ENCODE peak calls at places on chromosomes 2 and 18, in ten cellular contexts. H is activated effector memory CD4-positive, alpha-beta T cell treated with anti-CD3 and anti-CD28 coated beads, Interleukin-2, amount 50 U/mL, for 16 hours; S is NCI-H446 treated with DMSO at 0.1 percent for 48 hours; J is stimulated activated CD8-positive, alpha-beta memory T cell treated with anti-CD3 and anti-CD28 coated beads, Interleukin-4, amount 100 ng/mL, for 4 hours; L is NCI-H1417; A is DMS 273 treated with DMSO at 0.1 percent for 48 hours; U is MM.1S; K is NCI-H345; R is stimulated activated CD4-positive, alpha-beta T cell treated with anti-CD3 and anti-CD28 coated beads, Interleukin-15, amount 100 ng/mL, for 24 hours; W is AG09309. C is an unnamed sample.

GRCh38 chr2:88342749-88343148 is 109.7 kb downstream of the FOXI3 start:
- DNase-seq in H (no peak), S (no peak), J (no peak), L (no peak), A (no peak), U (peak), K (no peak), R (peak), W (no peak), C (no peak)

GRCh38 chr2:74587664-74588277 is 33.3 kb downstream of the DOK1 start:
- DNase-seq in H (peak), S (peak), J (peak), L (peak), A (peak), U (peak), K (peak), R (peak), W (no peak), C (peak)

GRCh38 chr2:233329489-233330135 is 22.0 kb downstream of the SAG start:
- DNase-seq in H (no peak), S (peak), J (no peak), L (peak), A (peak), U (no peak), K (peak), R (no peak), W (no peak), C (peak)

GRCh38 chr2:151553-152328 is 105.4 kb upstream of the FAM110C start:
- DNase-seq in H (no peak), S (no peak), J (no peak), L (no peak), A (no peak), U (no peak), K (no peak), R (no peak), W (no peak), C (no peak)

GRCh38 chr2:184402381-184402780 is 195.9 kb upstream of the ZNF804A start:
- DNase-seq in H (no peak), S (no peak), J (no peak), L (no peak), A (no peak), U (no peak), K (no peak), R (no peak), W (no peak), C (no peak)

GRCh38 chr18:68734311-68734710 is 19.4 kb upstream of the TMX3 start:
- DNase-seq in H (no peak), S (no peak), J (no peak), L (no peak), A (no peak), U (no peak), K (no peak), R (no peak), W (no peak), C (no peak)

GRCh38 chr2:219522111-219523030 is 8.1 kb downstream of the ASIC4 start:
- DNase-seq in H (no peak), S (no peak), J (no peak), L (peak), A (no peak), U (no peak), K (peak), R (no peak), W (peak), C (no peak)

GRCh38 chr2:144972676-144973075 is 452.8 kb upstream of the ZEB2 start:
- DNase-seq in H (no peak), S (no peak), J (no peak), L (no peak), A (no peak), U (no peak), K (no peak), R (no peak), W (no peak), C (no peak)

GRCh38 chr2:69201243-69201642 is 185.8 kb downstream of the GFPT1 start:
- DNase-seq in H (no peak), S (no peak), J (no peak), L (no peak), A (no peak), U (no peak), K (no peak), R (no peak), W (no peak), C (no peak)

GRCh38 chr18:25646971-25647370 is 295.0 kb upstream of the ZNF521 start:
- DNase-seq in H (no peak), S (no peak), J (no peak), L (no peak), A (no peak), U (no peak), K (no peak), R (no peak), W (peak), C (no peak)

GRCh38 chr18:77178559-77178958 is 46.0 kb upstream of the MBP start:
- DNase-seq in H (no peak), S (no peak), J (no peak), L (no peak), A (no peak), U (no peak), K (no peak), R (no peak), W (no peak), C (no peak)

GRCh38 chr2:128525653-128526052 is 207.0 kb upstream of the HS6ST1 start:
- DNase-seq in H (no peak), S (no peak), J (no peak), L (no peak), A (no peak), U (no peak), K (no peak), R (no peak), W (no peak), C (no peak)

GRCh38 chr2:60641866-60642788 is 88.7 kb upstream of the BCL11A start:
- DNase-seq in H (no peak), S (peak), J (peak), L (no peak), A (peak), U (peak), K (peak), R (peak), W (peak), C (no peak)

GRCh38 chr2:47354013-47354816 is 48.7 kb upstream of the MSH2 start:
- DNase-seq in H (peak), S (no peak), J (no peak), L (no peak), A (no peak), U (no peak), K (no peak), R (no peak), W (no peak), C (no peak)

GRCh38 chr18:13163167-13163927 is 55.2 kb upstream of the LDLRAD4 start:
- DNase-seq in H (no peak), S (no peak), J (no peak), L (no peak), A (no peak), U (no peak), K (no peak), R (no peak), W (no peak), C (no peak)

GRCh38 chr18:67553471-67553870 is 37.0 kb upstream of the DSEL start:
- DNase-seq in H (no peak), S (no peak), J (no peak), L (no peak), A (peak), U (no peak), K (no peak), R (no peak), W (no peak), C (no peak)

GRCh38 chr2:75465317-75465998 is 95.3 kb downstream of the EVA1A start:
- DNase-seq in H (no peak), S (no peak), J (no peak), L (peak), A (no peak), U (no peak), K (peak), R (no peak), W (no peak), C (no peak)

GRCh38 chr18:350953-351572 is 83.2 kb upstream of the THOC1 start:
- DNase-seq in H (no peak), S (no peak), J (no peak), L (no peak), A (no peak), U (no peak), K (no peak), R (no peak), W (no peak), C (no peak)

GRCh38 chr2:136874258-136874657 is 108.9 kb downstream of the THSD7B start:
- DNase-seq in H (no peak), S (peak), J (no peak), L (no peak), A (peak), U (peak), K (no peak), R (no peak), W (no peak), C (no peak)

GRCh38 chr2:108643450-108643849 is 75.8 kb upstream of the RANBP2 start:
- DNase-seq in H (no peak), S (no peak), J (no peak), L (no peak), A (no peak), U (no peak), K (no peak), R (no peak), W (no peak), C (no peak)

GRCh38 chr18:49238433-49239042 is 221.9 kb downstream of the DYM start:
- DNase-seq in H (no peak), S (no peak), J (no peak), L (peak), A (no peak), U (peak), K (no peak), R (no peak), W (no peak), C (peak)

GRCh38 chr2:42225573-42225972 is 56.4 kb downstream of the EML4 start:
- DNase-seq in H (no peak), S (no peak), J (no peak), L (no peak), A (no peak), U (no peak), K (no peak), R (no peak), W (no peak), C (no peak)

GRCh38 chr2:213152065-213152794 is 818 bp upstream of the IKZF2 start:
- DNase-seq in H (peak), S (peak), J (peak), L (no peak), A (no peak), U (peak), K (peak), R (peak), W (no peak), C (peak)

C was measured in NCI-H2107.